ENCODE peak calls at places on chromosomes 16 and 17, in five cellular contexts. T is left ventricle myocardium inferior; F is HFF-Myc; D is heart right ventricle; L is CD4-positive, alpha-beta T cell. M is an unnamed sample.

GRCh38 chr16:57570301-57571070 is 28.0 kb downstream of the ADGRG5 start:
- DNase-seq in F (no peak), L (no peak), T (no peak), D (no peak), M (no peak)

GRCh38 chr16:31132979-31133599 is 2.4 kb downstream of the PRSS8 start:
- DNase-seq in T (no peak), D (no peak), L (no peak), F (no peak), M (no peak)

GRCh38 chr17:81631482-81631881 is 5.4 kb downstream of the NPLOC4 start:
- DNase-seq in D (no peak), T (no peak), F (no peak), L (no peak), M (no peak)

GRCh38 chr17:63665527-63666214 is 34.3 kb downstream of the LIMD2 start:
- DNase-seq in L (no peak), F (no peak), T (no peak), D (peak), M (no peak)

GRCh38 chr16:85735225-85735722 is 15.6 kb downstream of the C16orf74 start:
- DNase-seq in F (no peak), T (no peak), L (peak), D (no peak), M (peak)

GRCh38 chr17:42895185-42895555 is 5.4 kb upstream of the G6PC1 start:
- DNase-seq in F (peak), L (no peak), T (peak), D (no peak), M (no peak)

GRCh38 chr16:4614571-4615388 is at the start of gene UBALD1:
- DNase-seq in T (peak), D (peak), L (peak), F (peak), M (peak)

GRCh38 chr16:23640669-23640958 is 496 bp downstream of the PALB2 start:
- DNase-seq in L (no peak), F (no peak), D (no peak), T (no peak), M (no peak)

GRCh38 chr16:87571868-87572244 is 30.5 kb upstream of the JPH3 start:
- DNase-seq in F (no peak), D (no peak), T (no peak), L (no peak), M (no peak)

GRCh38 chr16:81429045-81429521 is 15.5 kb upstream of the CMIP start:
- DNase-seq in L (no peak), F (no peak), D (no peak), T (peak), M (no peak)

GRCh38 chr16:2977440-2977839 is 2.8 kb downstream of the PKMYT1 start:
- DNase-seq in T (no peak), D (no peak), L (no peak), F (no peak), M (no peak)

GRCh38 chr16:89672177-89672941 is 14.1 kb upstream of the CDK10 start:
- DNase-seq in D (no peak), T (no peak), L (no peak), F (no peak), M (no peak)

GRCh38 chr16:11635679-11636171 is 32.5 kb upstream of the SNN start:
- DNase-seq in T (no peak), F (no peak), L (no peak), D (no peak), M (no peak)

GRCh38 chr16:35492225-35492624 is 2032.8 kb downstream of the TP53TG3F start:
- DNase-seq in T (no peak), L (no peak), F (no peak), D (no peak), M (no peak)

DNA sequence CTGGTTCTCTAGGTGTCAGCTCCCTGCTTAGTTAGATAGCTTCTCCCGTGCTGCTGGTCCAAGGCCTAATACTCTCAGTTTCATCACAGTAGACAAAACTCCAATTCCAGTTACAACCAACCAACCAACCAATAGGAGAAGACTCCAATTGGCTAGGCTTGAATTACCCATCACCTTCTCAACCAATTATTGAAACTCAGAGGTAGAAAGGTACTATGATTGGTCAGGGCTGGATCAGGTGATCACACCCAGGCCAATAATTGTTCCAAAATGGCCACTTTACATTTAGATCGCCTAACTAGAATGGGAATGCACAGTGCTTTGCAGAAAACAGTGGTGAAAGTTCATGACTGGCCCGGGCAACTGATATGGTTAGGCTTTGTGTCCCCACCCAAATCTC is 49.5 kb upstream of the CRHR1 start:
- DNase-seq in F (no peak), L (no peak), T (no peak), D (no peak), M (no peak)
- TF ChIP-seq CTCF in F (no peak), L (no peak), T (no peak), D (no peak), M (no peak)

DNA sequence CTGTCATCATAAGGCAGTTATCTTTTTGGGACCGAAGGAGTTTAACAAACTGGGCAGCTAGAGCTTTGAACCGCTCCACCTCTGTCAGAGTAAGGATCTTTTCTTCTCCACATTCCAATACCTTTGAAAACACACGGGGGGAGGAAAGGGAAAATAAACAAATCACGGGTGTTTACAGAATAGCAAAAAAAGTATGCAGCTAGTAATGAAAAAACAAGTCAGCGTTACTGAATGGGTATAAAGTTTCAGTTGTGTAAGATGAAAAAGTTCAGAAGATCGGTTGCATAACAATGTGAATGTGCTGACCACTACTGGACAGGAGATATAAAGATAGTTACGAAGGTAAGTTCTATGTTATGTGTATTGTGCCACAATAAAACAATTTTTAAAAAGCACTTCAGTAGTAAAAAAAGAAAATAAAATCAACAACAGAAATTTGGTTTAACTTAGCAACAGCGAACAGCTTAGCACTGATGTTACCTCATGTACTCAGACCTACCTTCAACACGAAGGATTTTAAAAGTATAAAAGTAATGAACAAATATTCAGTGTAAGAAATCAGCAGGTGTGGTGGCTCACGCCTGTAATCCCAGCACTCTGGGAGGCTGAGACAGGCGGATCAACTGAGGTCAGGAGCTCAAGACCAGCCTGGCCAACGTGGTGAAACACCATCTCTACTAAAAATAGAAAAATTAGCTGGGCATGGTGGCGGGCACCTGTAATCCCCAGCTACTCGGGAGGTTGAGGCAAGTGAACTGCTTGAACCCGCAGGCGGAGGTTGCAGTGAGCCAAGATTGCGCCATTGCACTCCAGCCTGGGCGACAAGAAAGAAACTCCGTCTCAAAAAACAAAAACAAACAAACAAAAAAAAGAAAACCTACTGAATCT is 34.3 kb downstream of the MARF1 start:
- DNase-seq in T (no peak), F (no peak), L (no peak), D (no peak), M (no peak)
- TF ChIP-seq CTCF in T (no peak), F (no peak), L (no peak), D (no peak), M (no peak)

GRCh38 chr17:77506371-77506991 is 365.7 kb downstream of the SEC14L1 start:
- DNase-seq in T (no peak), F (no peak), D (no peak), L (no peak), M (no peak)
- TF ChIP-seq CTCF in T (no peak), F (no peak), D (no peak), L (no peak), M (no peak)

DNA sequence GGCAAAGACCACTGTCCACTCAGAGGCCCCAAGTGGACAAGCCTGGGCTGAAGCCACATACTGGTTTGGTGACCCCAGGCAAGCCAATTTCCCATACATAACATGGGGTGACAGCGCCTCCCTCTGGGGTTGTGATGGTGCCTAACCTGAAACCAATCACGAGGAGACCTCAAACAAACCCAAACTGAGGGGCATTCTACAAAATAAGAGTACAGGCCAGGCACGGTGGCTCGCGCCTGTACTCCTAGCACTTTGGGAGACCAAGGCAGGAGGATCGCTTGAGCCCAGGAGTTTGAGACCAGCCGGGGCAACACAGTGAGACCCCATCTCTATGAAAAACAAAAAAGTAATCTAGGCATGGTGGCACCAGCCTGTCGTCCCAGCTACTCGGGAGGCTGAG is 3.6 kb downstream of the P2RX5 start:
- DNase-seq in T (no peak), F (no peak), L (no peak), D (no peak), M (no peak)
- TF ChIP-seq CTCF in T (peak), F (no peak), L (no peak), D (no peak), M (no peak)

GRCh38 chr17:44741316-44741715 is 17.5 kb upstream of the ADAM11 start:
- DNase-seq in L (no peak), D (no peak), T (no peak), F (no peak), M (no peak)
- TF ChIP-seq CTCF in L (no peak), D (no peak), T (no peak), F (no peak), M (no peak)

GRCh38 chr17:74214642-74215331 is 1.4 kb downstream of the TTYH2 start:
- DNase-seq in T (peak), L (no peak), D (peak), F (no peak), M (no peak)
- TF ChIP-seq CTCF in T (no peak), L (no peak), D (no peak), F (no peak), M (no peak)